ENCODE peak calls at places on chromosomes 3 and 15, in six cellular contexts. V is A549, E is K562, F is GM12878, X is HepG2, Z is endothelial cell of umbilical vein. P is an unnamed sample.

GRCh38 chr15:62457100-62457499 is 292.0 kb upstream of the C2CD4B start:
- DNase-seq in V (no peak), E (no peak), F (no peak), X (no peak), Z (no peak), P (no peak)

GRCh38 chr3:13621381-13622221 is 72.7 kb downstream of the FBLN2 start:
- DNase-seq in V (no peak), E (no peak), F (no peak), X (no peak), Z (no peak), P (no peak)

GRCh38 chr3:52317601-52318000 is 1.5 kb downstream of the DNAH1 start:
- DNase-seq in V (no peak), E (peak; percentile 88), F (no peak), X (no peak), Z (peak; percentile 43), P (no peak)

GRCh38 chr3:46923559-46924350 is 46.2 kb downstream of the PTH1R start:
- DNase-seq in V (peak; percentile 63), E (peak; percentile 54), F (no peak), X (peak; percentile 31), Z (peak; percentile 53), P (peak; percentile 56)

GRCh38 chr3:89107461-89108035 is at the start of gene EPHA3:
- DNase-seq in V (peak; percentile 22), E (peak; percentile 3), F (no peak), X (peak; percentile 12), Z (no peak), P (no peak)

GRCh38 chr3:78785004-78785403 is 982.8 kb downstream of the ROBO1 start:
- DNase-seq in V (no peak), E (no peak), F (no peak), X (no peak), Z (no peak), P (no peak)

GRCh38 chr3:146187334-146187950 is 26.5 kb upstream of the PLOD2 start:
- DNase-seq in V (no peak), E (no peak), F (no peak), X (no peak), Z (no peak), P (peak; percentile 9)

GRCh38 chr3:42503957-42504333 is 1.5 kb downstream of the VIPR1 start:
- DNase-seq in V (no peak), E (no peak), F (no peak), X (no peak), Z (no peak), P (no peak)

GRCh38 chr15:65132841-65133549 is 613 bp downstream of the PDCD7 start:
- DNase-seq in V (peak; percentile 75), E (peak; percentile 68), F (no peak), X (peak; percentile 12), Z (peak; percentile 71), P (peak; percentile 74)

GRCh38 chr3:105304487-105304886 is 62.2 kb upstream of the ALCAM start:
- DNase-seq in V (no peak), E (no peak), F (no peak), X (no peak), Z (no peak), P (no peak)

GRCh38 chr3:53132347-53132746 is 2.1 kb upstream of the RFT1 start:
- DNase-seq in V (no peak), E (no peak), F (no peak), X (peak; percentile 77), Z (no peak), P (no peak)

GRCh38 chr3:145191543-145191942 is 969.4 kb downstream of the PLOD2 start:
- DNase-seq in V (no peak), E (no peak), F (no peak), X (peak; percentile 65), Z (peak; percentile 71), P (no peak)

GRCh38 chr15:69558138-69558409 is 105.5 kb downstream of the RPLP1 start:
- DNase-seq in V (no peak), E (no peak), F (no peak), X (no peak), Z (no peak), P (no peak)

GRCh38 chr15:69562097-69562496 is 109.5 kb downstream of the RPLP1 start:
- DNase-seq in V (no peak), E (no peak), F (no peak), X (no peak), Z (no peak), P (no peak)

GRCh38 chr15:69561071-69561784 is 108.6 kb downstream of the RPLP1 start:
- DNase-seq in V (no peak), E (no peak), F (no peak), X (peak; percentile 80), Z (no peak), P (no peak)

GRCh38 chr15:69557340-69558137 is 104.9 kb downstream of the RPLP1 start:
- DNase-seq in V (peak; percentile 91), E (no peak), F (no peak), X (peak; percentile 82), Z (peak; percentile 92), P (no peak)

GRCh38 chr15:69559440-69560215 is 107.0 kb downstream of the RPLP1 start:
- DNase-seq in V (no peak), E (no peak), F (no peak), X (no peak), Z (no peak), P (no peak)
- TF ChIP-seq CTCF in V (no peak), E (no peak), F (no peak), X (no peak), Z (no peak), P (no peak)

GRCh38 chr3:129892486-129892856 is 1.0 kb downstream of the TMCC1 start:
- DNase-seq in V (no peak), E (no peak), F (no peak), X (no peak), Z (no peak), P (no peak)
- TF ChIP-seq MYC in V (no peak), E (no peak), F (no peak), X (no peak), Z (no peak), P (no peak)

GRCh38 chr15:95176794-95177577 is 945.6 kb downstream of the MCTP2 start:
- DNase-seq in V (no peak), E (no peak), F (no peak), X (no peak), Z (peak; percentile 46), P (peak; percentile 16)
- TF ChIP-seq CTCF in V (peak; percentile 16), E (peak; percentile 48), F (no peak), X (no peak), Z (no peak), P (no peak)

GRCh38 chr15:41215708-41216107 is 14.8 kb downstream of the EXD1 start:
- DNase-seq in V (no peak), E (no peak), F (no peak), X (no peak), Z (no peak), P (peak; percentile 76)
- TF ChIP-seq MYC in V (no peak), E (no peak), F (no peak), X (no peak), Z (no peak), P (no peak)

GRCh38 chr15:100852630-100853029 is 27.0 kb upstream of the ALDH1A3 start:
- DNase-seq in V (no peak), E (no peak), F (no peak), X (no peak), Z (no peak), P (no peak)

GRCh38 chr15:100853676-100854440 is 25.8 kb upstream of the ALDH1A3 start:
- DNase-seq in V (no peak), E (no peak), F (no peak), X (no peak), Z (no peak), P (no peak)

GRCh38 chr15:100844778-100845177 is 34.9 kb upstream of the ALDH1A3 start:
- DNase-seq in V (no peak), E (no peak), F (no peak), X (no peak), Z (no peak), P (no peak)

GRCh38 chr15:100847194-100847593 is 32.4 kb upstream of the ALDH1A3 start:
- DNase-seq in V (no peak), E (no peak), F (no peak), X (no peak), Z (no peak), P (no peak)

DNA sequence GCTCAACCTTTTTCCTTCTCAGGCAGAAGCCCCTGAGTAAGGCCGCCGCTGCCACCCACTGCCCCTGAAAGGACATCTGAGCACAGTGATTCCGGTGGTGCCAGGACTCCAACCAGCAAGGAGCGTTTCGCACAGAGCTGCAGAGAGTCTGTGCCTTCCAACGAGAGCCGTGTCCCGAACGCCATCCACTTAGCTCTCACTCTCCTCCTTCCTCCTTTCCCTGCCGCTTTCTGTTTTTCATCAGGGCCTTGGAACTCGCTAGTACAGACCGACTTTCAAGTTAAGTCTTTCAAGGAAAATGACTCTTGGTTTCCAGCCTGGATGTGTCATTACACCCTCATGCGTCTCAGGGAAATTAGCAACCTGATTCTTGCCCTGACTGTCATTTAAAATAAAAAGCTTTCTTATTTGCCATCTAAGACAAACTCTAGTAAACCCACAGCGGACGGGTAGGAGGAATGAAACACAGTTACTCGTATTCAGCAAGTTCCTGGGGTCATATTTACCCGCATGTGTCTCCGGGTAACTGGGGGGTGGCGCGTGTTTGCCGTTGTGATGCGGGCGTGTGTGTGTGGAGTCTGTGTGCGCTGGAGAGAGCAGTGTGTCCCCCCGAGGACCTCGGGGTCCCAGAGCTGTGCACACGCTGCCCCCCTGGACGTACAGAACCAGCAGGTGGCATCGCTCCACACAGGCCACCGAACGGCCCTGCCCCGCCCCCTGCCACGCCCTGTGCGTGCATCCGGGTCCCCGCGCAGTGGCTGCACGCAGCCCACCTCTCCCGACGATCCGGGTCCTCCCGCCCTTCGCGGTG is 30.4 kb upstream of the ALDH1A3 start:
- DNase-seq in V (peak; percentile 96), E (peak; percentile 45), F (no peak), X (no peak), Z (peak; percentile 39), P (peak; percentile 75)
- TF ChIP-seq CTCF in V (peak; percentile 63), E (no peak), F (peak; percentile 11), X (no peak), Z (no peak), P (peak; percentile 43)

DNA sequence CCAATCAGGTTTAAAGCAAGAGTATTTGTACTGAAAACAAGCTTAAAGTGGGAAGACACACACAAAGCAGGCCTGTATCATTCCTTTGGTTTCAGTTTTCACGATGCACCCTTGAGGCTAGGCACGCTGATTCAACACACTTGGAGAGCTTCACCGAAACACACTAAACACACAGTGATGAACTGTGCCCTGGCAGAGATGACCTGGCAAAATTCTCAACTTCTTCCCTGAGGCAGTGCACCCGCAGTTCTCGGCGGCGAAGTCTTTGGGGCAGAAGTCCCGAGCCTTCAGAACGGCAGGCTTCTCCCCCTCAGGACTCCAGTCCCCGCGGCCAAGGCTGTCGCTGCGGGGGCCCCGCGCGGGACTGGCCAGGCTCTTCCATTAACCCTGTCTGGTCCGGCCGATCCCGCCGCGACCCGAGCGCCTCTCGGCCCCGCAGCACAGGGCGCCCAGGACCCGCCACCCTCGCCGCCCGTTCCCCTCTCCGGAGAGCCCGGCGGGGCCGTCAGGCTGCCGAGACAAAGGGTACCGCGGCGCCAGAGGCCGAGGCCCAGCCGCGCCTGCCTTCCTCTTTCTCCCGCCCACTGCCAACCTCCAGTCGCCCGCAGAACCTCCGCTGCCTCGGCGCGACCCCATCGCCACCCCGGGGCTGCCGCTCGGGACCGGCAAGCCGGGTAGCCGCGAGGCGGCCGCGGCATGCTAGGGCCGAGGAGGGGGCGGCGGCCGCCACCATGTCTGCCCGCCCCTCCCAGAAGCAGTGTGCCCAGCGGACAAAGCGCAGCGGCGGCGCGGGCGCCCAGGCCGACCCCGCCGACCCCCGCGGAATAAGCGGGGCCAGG is 780 bp downstream of the GABPB1 start:
- DNase-seq in V (peak; percentile 40), E (peak; percentile 70), F (peak; percentile 50), X (peak; percentile 85), Z (peak; percentile 92), P (peak; percentile 80)
- TF ChIP-seq MYC in V (no peak), E (no peak), F (no peak), X (no peak), Z (no peak), P (peak; percentile 82)